ENCODE peak calls at places on chromosomes 11 and 22, in eight cellular contexts. One of them, this sample, is unnamed.

GRCh38 chr11:79437274-79437980 is 3.4 kb downstream of the TENM4 start:
- DNase-seq in breast epithelium: peak
- DNase-seq in lower lobe of right lung: peak
- DNase-seq in heart left ventricle: peak
- DNase-seq in OCI-LY7: no peak
- DNase-seq in CD8-positive, alpha-beta T cell: no peak
- DNase-seq in A549: no peak
- DNase-seq in GM23338: peak
- DNase-seq in this sample: peak

GRCh38 chr11:128687321-128687720 is 6.6 kb upstream of the FLI1 start:
- DNase-seq in breast epithelium: no peak
- DNase-seq in lower lobe of right lung: peak
- DNase-seq in CD8-positive, alpha-beta T cell: no peak
- DNase-seq in A549: no peak
- DNase-seq in OCI-LY7: no peak
- DNase-seq in GM23338: peak
- DNase-seq in heart left ventricle: peak
- DNase-seq in this sample: no peak

GRCh38 chr22:43440103-43440387 is 28.2 kb downstream of the MPPED1 start:
- DNase-seq in CD8-positive, alpha-beta T cell: no peak
- DNase-seq in A549: no peak
- DNase-seq in OCI-LY7: no peak
- DNase-seq in heart left ventricle: no peak
- DNase-seq in GM23338: no peak
- DNase-seq in breast epithelium: peak
- DNase-seq in lower lobe of right lung: no peak
- DNase-seq in this sample: no peak

GRCh38 chr11:60925685-60926267 is 1.5 kb downstream of the TMEM132A start:
- DNase-seq in A549: peak
- DNase-seq in OCI-LY7: no peak
- DNase-seq in breast epithelium: no peak
- DNase-seq in lower lobe of right lung: no peak
- DNase-seq in heart left ventricle: no peak
- DNase-seq in CD8-positive, alpha-beta T cell: no peak
- DNase-seq in GM23338: no peak
- DNase-seq in this sample: no peak

GRCh38 chr11:109553284-109553683 is 131.3 kb downstream of the C11orf87 start:
- DNase-seq in GM23338: no peak
- DNase-seq in heart left ventricle: no peak
- DNase-seq in lower lobe of right lung: no peak
- DNase-seq in breast epithelium: no peak
- DNase-seq in CD8-positive, alpha-beta T cell: no peak
- DNase-seq in A549: no peak
- DNase-seq in OCI-LY7: no peak
- DNase-seq in this sample: no peak

GRCh38 chr11:116792869-116793475 is 1.3 kb upstream of the APOA5 start:
- DNase-seq in CD8-positive, alpha-beta T cell: no peak
- DNase-seq in GM23338: no peak
- DNase-seq in breast epithelium: no peak
- DNase-seq in heart left ventricle: no peak
- DNase-seq in A549: no peak
- DNase-seq in OCI-LY7: no peak
- DNase-seq in lower lobe of right lung: no peak
- DNase-seq in this sample: no peak

GRCh38 chr11:76152086-76152658 is 54.1 kb downstream of the WNT11 start:
- DNase-seq in heart left ventricle: peak
- DNase-seq in breast epithelium: peak
- DNase-seq in GM23338: peak
- DNase-seq in lower lobe of right lung: peak
- DNase-seq in A549: peak
- DNase-seq in CD8-positive, alpha-beta T cell: peak
- DNase-seq in OCI-LY7: peak
- DNase-seq in this sample: peak

GRCh38 chr11:44096360-44097188 is 1.1 kb downstream of the EXT2 start:
- DNase-seq in heart left ventricle: no peak
- DNase-seq in A549: peak
- DNase-seq in lower lobe of right lung: no peak
- DNase-seq in GM23338: no peak
- DNase-seq in CD8-positive, alpha-beta T cell: no peak
- DNase-seq in OCI-LY7: peak
- DNase-seq in breast epithelium: no peak
- DNase-seq in this sample: no peak

GRCh38 chr11:72405009-72405408 is 29.3 kb downstream of the CLPB start:
- DNase-seq in A549: no peak
- DNase-seq in lower lobe of right lung: no peak
- DNase-seq in CD8-positive, alpha-beta T cell: peak
- DNase-seq in breast epithelium: no peak
- DNase-seq in GM23338: no peak
- DNase-seq in heart left ventricle: no peak
- DNase-seq in OCI-LY7: no peak
- DNase-seq in this sample: no peak

GRCh38 chr11:32435511-32435946 is at the start of gene WT1:
- DNase-seq in OCI-LY7: no peak
- DNase-seq in CD8-positive, alpha-beta T cell: no peak
- DNase-seq in A549: peak
- DNase-seq in GM23338: peak
- DNase-seq in lower lobe of right lung: no peak
- DNase-seq in breast epithelium: no peak
- DNase-seq in heart left ventricle: peak
- DNase-seq in this sample: no peak

GRCh38 chr11:86374586-86374985 is at the start of gene CCDC81:
- DNase-seq in CD8-positive, alpha-beta T cell: no peak
- DNase-seq in A549: no peak
- DNase-seq in OCI-LY7: no peak
- DNase-seq in heart left ventricle: no peak
- DNase-seq in lower lobe of right lung: peak
- DNase-seq in breast epithelium: no peak
- DNase-seq in GM23338: peak
- DNase-seq in this sample: no peak

GRCh38 chr11:57359896-57360690 is 20.9 kb downstream of the PRG3 start:
- DNase-seq in CD8-positive, alpha-beta T cell: no peak
- DNase-seq in breast epithelium: no peak
- DNase-seq in heart left ventricle: no peak
- DNase-seq in A549: peak
- DNase-seq in OCI-LY7: no peak
- DNase-seq in GM23338: no peak
- DNase-seq in lower lobe of right lung: no peak
- DNase-seq in this sample: no peak

GRCh38 chr22:44444341-44445306 is 53.4 kb downstream of the RTL6 start:
- DNase-seq in GM23338: peak
- DNase-seq in breast epithelium: peak
- DNase-seq in heart left ventricle: peak
- DNase-seq in A549: no peak
- DNase-seq in lower lobe of right lung: no peak
- DNase-seq in OCI-LY7: peak
- DNase-seq in CD8-positive, alpha-beta T cell: no peak
- DNase-seq in this sample: no peak

GRCh38 chr11:23012930-23013329 is 152.7 kb upstream of the CCDC179 start:
- DNase-seq in OCI-LY7: no peak
- DNase-seq in A549: no peak
- DNase-seq in GM23338: no peak
- DNase-seq in breast epithelium: no peak
- DNase-seq in CD8-positive, alpha-beta T cell: no peak
- DNase-seq in lower lobe of right lung: no peak
- DNase-seq in heart left ventricle: no peak
- DNase-seq in this sample: no peak

GRCh38 chr11:117881217-117881616 is 4.8 kb upstream of the FXYD6 start:
- DNase-seq in GM23338: no peak
- DNase-seq in breast epithelium: no peak
- DNase-seq in lower lobe of right lung: no peak
- DNase-seq in A549: no peak
- DNase-seq in heart left ventricle: no peak
- DNase-seq in CD8-positive, alpha-beta T cell: peak
- DNase-seq in OCI-LY7: no peak
- DNase-seq in this sample: no peak

GRCh38 chr22:49966716-49967332 is 6.3 kb downstream of the PIM3 start:
- DNase-seq in CD8-positive, alpha-beta T cell: peak
- DNase-seq in OCI-LY7: no peak
- DNase-seq in GM23338: no peak
- DNase-seq in heart left ventricle: peak
- DNase-seq in breast epithelium: peak
- DNase-seq in A549: no peak
- DNase-seq in lower lobe of right lung: peak
- DNase-seq in this sample: peak

GRCh38 chr11:18727499-18728236 is 1.7 kb upstream of the IGSF22 start:
- DNase-seq in CD8-positive, alpha-beta T cell: peak
- DNase-seq in GM23338: peak
- DNase-seq in heart left ventricle: no peak
- DNase-seq in A549: peak
- DNase-seq in lower lobe of right lung: no peak
- DNase-seq in breast epithelium: no peak
- DNase-seq in OCI-LY7: peak
- DNase-seq in this sample: no peak

GRCh38 chr11:107468596-107468995 is 11.0 kb upstream of the CWF19L2 start:
- DNase-seq in breast epithelium: no peak
- DNase-seq in A549: peak
- DNase-seq in GM23338: no peak
- DNase-seq in CD8-positive, alpha-beta T cell: no peak
- DNase-seq in heart left ventricle: no peak
- DNase-seq in OCI-LY7: no peak
- DNase-seq in lower lobe of right lung: no peak
- DNase-seq in this sample: no peak

GRCh38 chr11:606245-606644 is 9.5 kb downstream of the IRF7 start:
- DNase-seq in heart left ventricle: peak
- DNase-seq in GM23338: no peak
- DNase-seq in A549: peak
- DNase-seq in breast epithelium: peak
- DNase-seq in OCI-LY7: no peak
- DNase-seq in CD8-positive, alpha-beta T cell: no peak
- DNase-seq in lower lobe of right lung: peak
- DNase-seq in this sample: no peak

GRCh38 chr11:120401506-120401905 is 65.3 kb downstream of the ARHGEF12 start:
- DNase-seq in breast epithelium: no peak
- DNase-seq in GM23338: no peak
- DNase-seq in lower lobe of right lung: no peak
- DNase-seq in heart left ventricle: no peak
- DNase-seq in CD8-positive, alpha-beta T cell: no peak
- DNase-seq in A549: no peak
- DNase-seq in OCI-LY7: no peak
- DNase-seq in this sample: no peak

GRCh38 chr11:120400564-120401364 is 64.6 kb downstream of the ARHGEF12 start:
- DNase-seq in CD8-positive, alpha-beta T cell: no peak
- DNase-seq in A549: peak
- DNase-seq in GM23338: no peak
- DNase-seq in heart left ventricle: no peak
- DNase-seq in lower lobe of right lung: no peak
- DNase-seq in OCI-LY7: no peak
- DNase-seq in breast epithelium: no peak
- DNase-seq in this sample: no peak

GRCh38 chr11:120399312-120399711 is 63.1 kb downstream of the ARHGEF12 start:
- DNase-seq in lower lobe of right lung: no peak
- DNase-seq in A549: no peak
- DNase-seq in CD8-positive, alpha-beta T cell: no peak
- DNase-seq in breast epithelium: no peak
- DNase-seq in heart left ventricle: no peak
- DNase-seq in GM23338: no peak
- DNase-seq in OCI-LY7: no peak
- DNase-seq in this sample: no peak

GRCh38 chr11:120404495-120404894 is 68.3 kb downstream of the ARHGEF12 start:
- DNase-seq in OCI-LY7: no peak
- DNase-seq in breast epithelium: no peak
- DNase-seq in heart left ventricle: no peak
- DNase-seq in GM23338: peak
- DNase-seq in CD8-positive, alpha-beta T cell: no peak
- DNase-seq in lower lobe of right lung: no peak
- DNase-seq in A549: no peak
- DNase-seq in this sample: no peak

GRCh38 chr11:120403966-120404365 is 67.8 kb downstream of the ARHGEF12 start:
- DNase-seq in A549: no peak
- DNase-seq in GM23338: no peak
- DNase-seq in lower lobe of right lung: no peak
- DNase-seq in breast epithelium: no peak
- DNase-seq in heart left ventricle: no peak
- DNase-seq in CD8-positive, alpha-beta T cell: no peak
- DNase-seq in OCI-LY7: no peak
- DNase-seq in this sample: no peak
- H3K27ac ChIP-seq in A549: no peak
- H3K27ac ChIP-seq in GM23338: peak
- H3K27ac ChIP-seq in lower lobe of right lung: no peak
- H3K27ac ChIP-seq in breast epithelium: no peak
- H3K27ac ChIP-seq in heart left ventricle: peak
- H3K27ac ChIP-seq in CD8-positive, alpha-beta T cell: no peak
- H3K27ac ChIP-seq in OCI-LY7: no peak
- H3K27ac ChIP-seq in this sample: no peak

GRCh38 chr11:2138075-2138435 is 1.1 kb downstream of the IGF2 start:
- DNase-seq in OCI-LY7: no peak
- DNase-seq in lower lobe of right lung: peak
- DNase-seq in A549: no peak
- DNase-seq in CD8-positive, alpha-beta T cell: no peak
- DNase-seq in heart left ventricle: no peak
- DNase-seq in GM23338: peak
- DNase-seq in breast epithelium: no peak
- DNase-seq in this sample: no peak
- H3K4me3 ChIP-seq in OCI-LY7: no peak
- H3K4me3 ChIP-seq in lower lobe of right lung: peak
- H3K4me3 ChIP-seq in A549: peak
- H3K4me3 ChIP-seq in CD8-positive, alpha-beta T cell: peak
- H3K4me3 ChIP-seq in heart left ventricle: peak
- H3K4me3 ChIP-seq in GM23338: peak
- H3K4me3 ChIP-seq in breast epithelium: peak
- H3K4me3 ChIP-seq in this sample: no peak

GRCh38 chr11:65425105-65425970 is 2.7 kb downstream of the NEAT1 start:
- DNase-seq in A549: peak
- DNase-seq in heart left ventricle: peak
- DNase-seq in CD8-positive, alpha-beta T cell: peak
- DNase-seq in GM23338: peak
- DNase-seq in lower lobe of right lung: peak
- DNase-seq in OCI-LY7: peak
- DNase-seq in breast epithelium: peak
- DNase-seq in this sample: no peak
- TF ChIP-seq CTCF in A549: no peak
- TF ChIP-seq CTCF in heart left ventricle: peak
- TF ChIP-seq CTCF in CD8-positive, alpha-beta T cell: no peak
- TF ChIP-seq CTCF in GM23338: no peak
- TF ChIP-seq CTCF in lower lobe of right lung: peak
- TF ChIP-seq CTCF in OCI-LY7: peak
- TF ChIP-seq CTCF in breast epithelium: no peak
- TF ChIP-seq CTCF in this sample: no peak

GRCh38 chr22:40206561-40206960 is 28.8 kb downstream of the TNRC6B start:
- DNase-seq in CD8-positive, alpha-beta T cell: no peak
- DNase-seq in GM23338: no peak
- DNase-seq in A549: no peak
- DNase-seq in breast epithelium: no peak
- DNase-seq in OCI-LY7: no peak
- DNase-seq in lower lobe of right lung: no peak
- DNase-seq in heart left ventricle: no peak
- DNase-seq in this sample: no peak

GRCh38 chr22:40204331-40205116 is 26.8 kb downstream of the TNRC6B start:
- DNase-seq in CD8-positive, alpha-beta T cell: no peak
- DNase-seq in lower lobe of right lung: no peak
- DNase-seq in GM23338: no peak
- DNase-seq in A549: no peak
- DNase-seq in OCI-LY7: no peak
- DNase-seq in breast epithelium: no peak
- DNase-seq in heart left ventricle: no peak
- DNase-seq in this sample: no peak

GRCh38 chr22:40200795-40201194 is 23.1 kb downstream of the TNRC6B start:
- DNase-seq in CD8-positive, alpha-beta T cell: no peak
- DNase-seq in heart left ventricle: no peak
- DNase-seq in OCI-LY7: no peak
- DNase-seq in A549: no peak
- DNase-seq in GM23338: no peak
- DNase-seq in breast epithelium: no peak
- DNase-seq in lower lobe of right lung: no peak
- DNase-seq in this sample: peak

GRCh38 chr22:40202225-40202944 is 24.7 kb downstream of the TNRC6B start:
- DNase-seq in heart left ventricle: no peak
- DNase-seq in lower lobe of right lung: no peak
- DNase-seq in A549: no peak
- DNase-seq in breast epithelium: no peak
- DNase-seq in GM23338: no peak
- DNase-seq in CD8-positive, alpha-beta T cell: no peak
- DNase-seq in OCI-LY7: no peak
- DNase-seq in this sample: no peak

GRCh38 chr22:40203568-40203967 is 25.8 kb downstream of the TNRC6B start:
- DNase-seq in breast epithelium: no peak
- DNase-seq in A549: no peak
- DNase-seq in lower lobe of right lung: no peak
- DNase-seq in GM23338: no peak
- DNase-seq in CD8-positive, alpha-beta T cell: peak
- DNase-seq in heart left ventricle: no peak
- DNase-seq in OCI-LY7: peak
- DNase-seq in this sample: peak
- H3K27ac ChIP-seq in breast epithelium: peak
- H3K27ac ChIP-seq in A549: no peak
- H3K27ac ChIP-seq in lower lobe of right lung: no peak
- H3K27ac ChIP-seq in GM23338: no peak
- H3K27ac ChIP-seq in CD8-positive, alpha-beta T cell: no peak
- H3K27ac ChIP-seq in heart left ventricle: no peak
- H3K27ac ChIP-seq in OCI-LY7: no peak
- H3K27ac ChIP-seq in this sample: no peak